ENCODE peak calls at places on chromosomes 7 and 10, in five cellular contexts. X is RWPE1, L is A549, F is left lung, C is RWPE2. U is an unnamed sample.
A peak's percentile ranks its signal among the peaks of the same experiment; 100 is the strongest.

GRCh38 chr10:109892885-109893284 is 30.4 kb downstream of the XPNPEP1 start:
- DNase-seq in X (no peak), L (no peak), F (no peak), C (no peak), U (no peak)

GRCh38 chr7:64640504-64640903 is 25.4 kb upstream of the ZNF107 start:
- DNase-seq in X (no peak), L (no peak), F (no peak), C (no peak), U (no peak)

GRCh38 chr10:116353817-116354216 is 29.6 kb downstream of the CCDC172 start:
- DNase-seq in X (peak; percentile 64), L (no peak), F (no peak), C (no peak), U (no peak)

GRCh38 chr7:20283385-20283784 is 47.3 kb upstream of the ITGB8 start:
- DNase-seq in X (no peak), L (no peak), F (no peak), C (no peak), U (no peak)

GRCh38 chr10:130300608-130301025 is 164.4 kb downstream of the GLRX3 start:
- DNase-seq in X (no peak), L (no peak), F (peak; percentile 34), C (no peak), U (peak; percentile 82)

GRCh38 chr7:41336455-41336952 is 366.4 kb downstream of the INHBA start:
- DNase-seq in X (no peak), L (no peak), F (no peak), C (no peak), U (no peak)

GRCh38 chr7:45180084-45180986 is 22.7 kb downstream of the RAMP3 start:
- DNase-seq in X (no peak), L (no peak), F (peak; percentile 22), C (peak; percentile 30), U (peak; percentile 5)

GRCh38 chr10:47160967-47161366 is 139.0 kb upstream of the GDF10 start:
- DNase-seq in X (no peak), L (no peak), F (no peak), C (no peak), U (no peak)

GRCh38 chr7:12291870-12292269 is 80.8 kb downstream of the TMEM106B start:
- DNase-seq in X (no peak), L (peak; percentile 18), F (no peak), C (no peak), U (no peak)

GRCh38 chr7:158355456-158356065 is 232.1 kb downstream of the PTPRN2 start:
- DNase-seq in X (no peak), L (peak; percentile 20), F (peak; percentile 17), C (no peak), U (no peak)

GRCh38 chr10:97267671-97268070 is 24.8 kb downstream of the ARHGAP19 start:
- DNase-seq in X (no peak), L (no peak), F (no peak), C (no peak), U (no peak)
- H3K27ac ChIP-seq in X (no peak overlapping the region), L (no peak overlapping the region), F (no peak overlapping the region), C (no peak overlapping the region), U (no peak overlapping the region)

GRCh38 chr7:184768-185264 is 7.6 kb upstream of the FAM20C start:
- DNase-seq in X (no peak), L (no peak), F (no peak), C (no peak), U (peak; percentile 63)
- H3K27ac ChIP-seq in X (no peak overlapping the region), L (no peak overlapping the region), F (no peak overlapping the region), C (no peak overlapping the region), U (no peak overlapping the region)

GRCh38 chr7:94514917-94515316 is 5.3 kb downstream of the CASD1 start:
- DNase-seq in X (no peak), L (no peak), F (no peak), C (no peak), U (no peak)
- H3K27ac ChIP-seq in X (no peak overlapping the region), L (no peak overlapping the region), F (no peak overlapping the region), C (no peak overlapping the region), U (no peak overlapping the region)

GRCh38 chr7:100521076-100521475 is 17.9 kb upstream of the AGFG2 start:
- DNase-seq in X (no peak), L (no peak), F (no peak), C (no peak), U (no peak)
- H3K27ac ChIP-seq in X (no peak overlapping the region), L (no peak overlapping the region), F (no peak overlapping the region), C (no peak overlapping the region), U (no peak overlapping the region)